ENCODE peak calls at places on chromosomes 11 and 22, in ten cellular contexts. One of them, this sample, is unnamed.

GRCh38 chr11:44285756-44286155 is 24.2 kb downstream of the ALX4 start:
- DNase-seq in GM13977: no peak
- DNase-seq in mammary epithelial cell: no peak
- DNase-seq in DND-41: no peak
- DNase-seq in omental fat pad: no peak
- DNase-seq in endothelial cell of umbilical vein: no peak
- DNase-seq in fibroblast of the aortic adventitia: no peak
- DNase-seq in fibroblast of pulmonary artery: no peak
- DNase-seq in Peyer's patch: no peak
- DNase-seq in mucosa of descending colon: no peak
- DNase-seq in this sample: no peak

GRCh38 chr11:121841487-121842167 is 274.4 kb downstream of the BLID start:
- DNase-seq in endothelial cell of umbilical vein: peak; percentile 79
- DNase-seq in fibroblast of pulmonary artery: peak; percentile 85
- DNase-seq in mucosa of descending colon: no peak
- DNase-seq in Peyer's patch: no peak
- DNase-seq in DND-41: no peak
- DNase-seq in mammary epithelial cell: no peak
- DNase-seq in fibroblast of the aortic adventitia: peak; percentile 94
- DNase-seq in GM13977: no peak
- DNase-seq in omental fat pad: no peak
- DNase-seq in this sample: no peak

GRCh38 chr11:45805305-45806071 is 539 bp downstream of the SLC35C1 start:
- DNase-seq in fibroblast of the aortic adventitia: peak; percentile 52
- DNase-seq in Peyer's patch: no peak
- DNase-seq in fibroblast of pulmonary artery: peak; percentile 59
- DNase-seq in omental fat pad: no peak
- DNase-seq in DND-41: no peak
- DNase-seq in GM13977: no peak
- DNase-seq in mucosa of descending colon: peak; percentile 71
- DNase-seq in mammary epithelial cell: peak; percentile 52
- DNase-seq in endothelial cell of umbilical vein: peak; percentile 59
- DNase-seq in this sample: no peak

GRCh38 chr11:79047356-79047755 is 393.5 kb downstream of the TENM4 start:
- DNase-seq in fibroblast of pulmonary artery: no peak
- DNase-seq in omental fat pad: no peak
- DNase-seq in mucosa of descending colon: no peak
- DNase-seq in fibroblast of the aortic adventitia: no peak
- DNase-seq in GM13977: no peak
- DNase-seq in mammary epithelial cell: no peak
- DNase-seq in Peyer's patch: no peak
- DNase-seq in endothelial cell of umbilical vein: no peak
- DNase-seq in DND-41: no peak
- DNase-seq in this sample: no peak

GRCh38 chr11:32792111-32792947 is 2.1 kb downstream of the CCDC73 start:
- DNase-seq in GM13977: no peak
- DNase-seq in Peyer's patch: no peak
- DNase-seq in endothelial cell of umbilical vein: no peak
- DNase-seq in DND-41: no peak
- DNase-seq in omental fat pad: no peak
- DNase-seq in fibroblast of pulmonary artery: no peak
- DNase-seq in mammary epithelial cell: no peak
- DNase-seq in mucosa of descending colon: no peak
- DNase-seq in fibroblast of the aortic adventitia: no peak
- DNase-seq in this sample: no peak

GRCh38 chr22:39239561-39240423 is 5.0 kb downstream of the PDGFB start:
- DNase-seq in fibroblast of pulmonary artery: no peak
- DNase-seq in fibroblast of the aortic adventitia: no peak
- DNase-seq in omental fat pad: no peak
- DNase-seq in GM13977: no peak
- DNase-seq in endothelial cell of umbilical vein: no peak
- DNase-seq in Peyer's patch: no peak
- DNase-seq in mammary epithelial cell: peak; percentile 81
- DNase-seq in DND-41: no peak
- DNase-seq in mucosa of descending colon: peak; percentile 90
- DNase-seq in this sample: no peak

GRCh38 chr11:2267871-2268825 is 2.2 kb downstream of the ASCL2 start:
- DNase-seq in omental fat pad: peak; percentile 23
- DNase-seq in Peyer's patch: peak; percentile 14
- DNase-seq in mammary epithelial cell: no peak
- DNase-seq in DND-41: no peak
- DNase-seq in fibroblast of pulmonary artery: no peak
- DNase-seq in endothelial cell of umbilical vein: no peak
- DNase-seq in GM13977: no peak
- DNase-seq in mucosa of descending colon: peak; percentile 52
- DNase-seq in fibroblast of the aortic adventitia: no peak
- DNase-seq in this sample: no peak

GRCh38 chr11:75245356-75246005 is 4.9 kb downstream of the TPBGL start:
- DNase-seq in fibroblast of pulmonary artery: no peak
- DNase-seq in DND-41: no peak
- DNase-seq in mammary epithelial cell: no peak
- DNase-seq in mucosa of descending colon: no peak
- DNase-seq in fibroblast of the aortic adventitia: no peak
- DNase-seq in omental fat pad: no peak
- DNase-seq in Peyer's patch: peak; percentile 6
- DNase-seq in endothelial cell of umbilical vein: no peak
- DNase-seq in GM13977: no peak
- DNase-seq in this sample: no peak

GRCh38 chr11:11346249-11346648 is 6.8 kb downstream of the CSNK2A3 start:
- DNase-seq in mammary epithelial cell: no peak
- DNase-seq in DND-41: no peak
- DNase-seq in GM13977: no peak
- DNase-seq in mucosa of descending colon: no peak
- DNase-seq in fibroblast of the aortic adventitia: no peak
- DNase-seq in omental fat pad: no peak
- DNase-seq in endothelial cell of umbilical vein: no peak
- DNase-seq in fibroblast of pulmonary artery: no peak
- DNase-seq in Peyer's patch: no peak
- DNase-seq in this sample: no peak

GRCh38 chr11:911890-912219 is 1.2 kb upstream of the CHID1 start:
- DNase-seq in mucosa of descending colon: no peak
- DNase-seq in fibroblast of pulmonary artery: no peak
- DNase-seq in GM13977: no peak
- DNase-seq in endothelial cell of umbilical vein: no peak
- DNase-seq in mammary epithelial cell: no peak
- DNase-seq in DND-41: no peak
- DNase-seq in omental fat pad: no peak
- DNase-seq in fibroblast of the aortic adventitia: no peak
- DNase-seq in Peyer's patch: no peak
- DNase-seq in this sample: no peak

GRCh38 chr11:9756461-9756860 is 92.6 kb downstream of the SWAP70 start:
- DNase-seq in mucosa of descending colon: no peak
- DNase-seq in GM13977: no peak
- DNase-seq in omental fat pad: no peak
- DNase-seq in fibroblast of pulmonary artery: no peak
- DNase-seq in mammary epithelial cell: peak; percentile 95
- DNase-seq in Peyer's patch: no peak
- DNase-seq in endothelial cell of umbilical vein: no peak
- DNase-seq in fibroblast of the aortic adventitia: no peak
- DNase-seq in DND-41: no peak
- DNase-seq in this sample: no peak

GRCh38 chr11:126871792-126872191 is 128.8 kb downstream of the KIRREL3 start:
- DNase-seq in mucosa of descending colon: no peak
- DNase-seq in Peyer's patch: no peak
- DNase-seq in DND-41: no peak
- DNase-seq in fibroblast of pulmonary artery: no peak
- DNase-seq in fibroblast of the aortic adventitia: no peak
- DNase-seq in mammary epithelial cell: no peak
- DNase-seq in endothelial cell of umbilical vein: no peak
- DNase-seq in omental fat pad: no peak
- DNase-seq in GM13977: no peak
- DNase-seq in this sample: no peak

GRCh38 chr11:125990244-125990643 is 44.4 kb downstream of the VSIG10L2 start:
- DNase-seq in mucosa of descending colon: no peak
- DNase-seq in fibroblast of pulmonary artery: peak; percentile 44
- DNase-seq in mammary epithelial cell: peak; percentile 25
- DNase-seq in DND-41: no peak
- DNase-seq in GM13977: no peak
- DNase-seq in omental fat pad: no peak
- DNase-seq in Peyer's patch: no peak
- DNase-seq in fibroblast of the aortic adventitia: peak; percentile 83
- DNase-seq in endothelial cell of umbilical vein: no peak
- DNase-seq in this sample: no peak

DNA sequence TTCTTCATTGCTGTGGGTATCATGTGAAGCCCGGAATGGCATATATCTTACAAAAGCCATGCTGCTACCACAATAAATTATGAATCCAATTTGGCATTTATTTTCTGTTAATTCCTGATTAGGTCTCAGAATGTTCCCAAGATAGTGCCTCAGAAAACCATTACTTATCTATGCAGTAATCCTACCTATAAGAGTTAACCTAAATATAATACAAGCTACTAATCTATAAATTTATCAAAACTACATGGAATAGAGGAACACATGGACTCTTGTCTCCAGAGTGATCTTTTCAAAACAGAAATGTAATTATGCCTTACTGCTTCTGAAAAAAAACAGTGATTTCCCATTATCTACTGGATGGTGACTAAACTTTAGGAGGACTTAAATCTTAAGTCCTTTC is 687.8 kb upstream of the ANO5 start:
- DNase-seq in Peyer's patch: no peak
- DNase-seq in fibroblast of the aortic adventitia: no peak
- DNase-seq in DND-41: no peak
- DNase-seq in mucosa of descending colon: no peak
- DNase-seq in omental fat pad: no peak
- DNase-seq in mammary epithelial cell: no peak
- DNase-seq in GM13977: no peak
- DNase-seq in endothelial cell of umbilical vein: no peak
- DNase-seq in fibroblast of pulmonary artery: no peak
- DNase-seq in this sample: no peak
- TF ChIP-seq CTCF in Peyer's patch: no peak
- TF ChIP-seq CTCF in fibroblast of the aortic adventitia: no peak
- TF ChIP-seq CTCF in DND-41: no peak
- TF ChIP-seq CTCF in mucosa of descending colon: no peak
- TF ChIP-seq CTCF in omental fat pad: no peak
- TF ChIP-seq CTCF in mammary epithelial cell: no peak
- TF ChIP-seq CTCF in GM13977: no peak
- TF ChIP-seq CTCF in endothelial cell of umbilical vein: no peak
- TF ChIP-seq CTCF in fibroblast of pulmonary artery: no peak
- TF ChIP-seq CTCF in this sample: no peak

DNA sequence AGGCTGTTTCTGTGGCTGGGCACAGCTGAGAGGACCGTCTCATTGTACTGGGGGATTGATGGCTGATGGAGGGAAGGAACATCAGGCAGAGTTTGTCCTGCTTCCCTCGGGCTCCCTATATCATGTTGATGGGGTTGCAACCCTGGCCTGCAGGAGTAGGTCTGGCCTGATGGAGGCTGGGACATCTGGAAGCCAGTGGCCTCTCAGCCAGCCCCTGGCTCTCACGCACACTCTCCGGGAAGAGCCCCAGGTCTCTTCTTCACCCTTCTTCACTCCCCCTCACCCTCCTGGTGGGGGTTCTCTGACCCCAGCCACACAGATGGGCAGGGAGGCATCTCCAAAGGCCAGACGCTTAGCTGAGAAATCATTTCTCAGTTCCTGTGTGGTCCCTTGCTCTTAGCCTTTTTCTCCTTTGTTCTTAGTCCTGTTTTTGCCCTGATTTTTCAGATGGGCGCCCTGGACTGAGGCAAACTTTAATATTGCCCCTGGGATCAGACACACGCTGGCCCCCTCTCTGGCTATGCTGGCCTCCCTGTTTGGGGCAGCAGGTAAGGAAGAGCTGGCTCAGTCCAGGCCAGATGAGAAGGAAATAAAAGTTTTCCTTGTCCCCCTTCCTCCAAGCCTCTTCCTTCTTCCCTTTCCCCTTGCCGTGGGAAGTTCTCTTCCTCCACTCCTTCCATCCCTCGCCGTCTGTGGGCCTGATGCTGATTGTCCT is 13.9 kb upstream of the ANO1 start:
- DNase-seq in endothelial cell of umbilical vein: no peak
- DNase-seq in omental fat pad: no peak
- DNase-seq in mammary epithelial cell: no peak
- DNase-seq in Peyer's patch: no peak
- DNase-seq in mucosa of descending colon: no peak
- DNase-seq in DND-41: no peak
- DNase-seq in GM13977: no peak
- DNase-seq in fibroblast of pulmonary artery: no peak
- DNase-seq in fibroblast of the aortic adventitia: no peak
- DNase-seq in this sample: no peak
- TF ChIP-seq CTCF in endothelial cell of umbilical vein: no peak
- TF ChIP-seq CTCF in omental fat pad: no peak
- TF ChIP-seq CTCF in mammary epithelial cell: no peak
- TF ChIP-seq CTCF in Peyer's patch: no peak
- TF ChIP-seq CTCF in mucosa of descending colon: no peak
- TF ChIP-seq CTCF in DND-41: no peak
- TF ChIP-seq CTCF in GM13977: no peak
- TF ChIP-seq CTCF in fibroblast of pulmonary artery: no peak
- TF ChIP-seq CTCF in fibroblast of the aortic adventitia: no peak
- TF ChIP-seq CTCF in this sample: no peak

DNA sequence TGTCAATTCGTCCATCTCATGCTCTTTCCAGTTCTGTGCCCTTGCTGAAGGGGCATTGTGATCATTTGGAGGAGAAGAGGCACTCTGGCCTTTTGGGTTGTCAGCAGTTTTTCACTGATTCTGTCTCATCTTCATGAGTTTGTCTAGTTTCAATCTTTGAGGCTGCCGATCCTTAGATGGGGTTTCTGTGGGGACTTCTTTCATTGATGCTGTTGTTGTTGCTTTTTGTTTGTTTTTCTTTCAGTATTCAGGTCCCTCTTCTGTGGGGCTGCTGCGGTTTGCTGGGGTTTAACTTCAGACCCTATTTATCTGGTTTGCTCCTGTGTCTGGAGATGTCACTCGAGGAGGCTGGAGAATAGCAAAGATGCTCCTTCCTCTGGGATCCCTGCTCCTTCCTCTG is 224.3 kb downstream of the JRKL start:
- DNase-seq in fibroblast of the aortic adventitia: no peak
- DNase-seq in omental fat pad: no peak
- DNase-seq in mucosa of descending colon: no peak
- DNase-seq in DND-41: no peak
- DNase-seq in Peyer's patch: no peak
- DNase-seq in endothelial cell of umbilical vein: no peak
- DNase-seq in mammary epithelial cell: no peak
- DNase-seq in GM13977: no peak
- DNase-seq in fibroblast of pulmonary artery: no peak
- DNase-seq in this sample: no peak
- TF ChIP-seq CTCF in fibroblast of the aortic adventitia: no peak
- TF ChIP-seq CTCF in omental fat pad: no peak
- TF ChIP-seq CTCF in mucosa of descending colon: no peak
- TF ChIP-seq CTCF in DND-41: no peak
- TF ChIP-seq CTCF in Peyer's patch: no peak
- TF ChIP-seq CTCF in endothelial cell of umbilical vein: no peak
- TF ChIP-seq CTCF in mammary epithelial cell: no peak
- TF ChIP-seq CTCF in GM13977: no peak
- TF ChIP-seq CTCF in fibroblast of pulmonary artery: no peak
- TF ChIP-seq CTCF in this sample: no peak

DNA sequence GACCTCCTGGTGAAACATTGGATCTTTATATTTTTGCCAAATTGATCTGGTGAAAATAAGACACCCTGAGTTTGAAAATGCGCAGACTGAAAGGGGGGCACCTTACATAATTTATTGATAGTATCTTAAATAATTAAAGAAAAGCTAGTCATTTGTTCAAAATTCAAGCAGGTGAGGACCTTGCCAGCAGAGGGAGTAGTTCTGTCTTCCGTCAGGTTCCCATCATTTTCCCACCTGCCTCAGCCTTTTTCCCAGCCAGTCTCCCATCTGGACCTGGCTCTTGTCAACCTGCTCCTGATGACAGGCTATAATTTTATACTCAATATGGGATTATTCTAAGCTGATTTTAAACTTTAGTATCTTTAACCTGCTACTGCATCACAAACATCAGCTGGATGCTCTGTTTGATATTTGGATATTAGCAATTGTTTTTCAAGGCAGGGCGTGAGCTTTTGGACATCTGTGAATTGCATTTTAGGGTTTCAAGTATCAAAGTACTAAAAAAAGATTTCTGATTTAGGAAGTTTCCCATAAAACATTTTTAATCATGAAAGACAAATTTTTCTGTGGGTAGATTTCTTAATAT is 132.0 kb downstream of the ELP4 start:
- DNase-seq in omental fat pad: no peak
- DNase-seq in fibroblast of the aortic adventitia: peak; percentile 51
- DNase-seq in mammary epithelial cell: no peak
- DNase-seq in mucosa of descending colon: no peak
- DNase-seq in DND-41: no peak
- DNase-seq in Peyer's patch: no peak
- DNase-seq in fibroblast of pulmonary artery: peak; percentile 57
- DNase-seq in endothelial cell of umbilical vein: peak; percentile 41
- DNase-seq in GM13977: no peak
- DNase-seq in this sample: no peak
- TF ChIP-seq CTCF in omental fat pad: no peak
- TF ChIP-seq CTCF in fibroblast of the aortic adventitia: peak; percentile 66
- TF ChIP-seq CTCF in mammary epithelial cell: peak; percentile 71
- TF ChIP-seq CTCF in mucosa of descending colon: no peak
- TF ChIP-seq CTCF in DND-41: peak; percentile 60
- TF ChIP-seq CTCF in Peyer's patch: peak; percentile 43
- TF ChIP-seq CTCF in fibroblast of pulmonary artery: peak; percentile 70
- TF ChIP-seq CTCF in endothelial cell of umbilical vein: peak; percentile 59
- TF ChIP-seq CTCF in GM13977: peak; percentile 67
- TF ChIP-seq CTCF in this sample: peak; percentile 29

This sample was measured in GM13976.